ENCODE peak calls at places on chromosomes 16 and 17, in seven cellular contexts. One of them, this sample, is unnamed.
A peak's percentile ranks its signal among the peaks of the same experiment; 100 is the strongest.

GRCh38 chr17:4003501-4004421 is 39.5 kb upstream of the ATP2A3 start:
- DNase-seq in heart right ventricle: no peak
- DNase-seq in thoracic aorta: no peak
- DNase-seq in transverse colon: peak; percentile 79
- DNase-seq in IMR-90: no peak
- DNase-seq in AG04450: no peak
- DNase-seq in MM.1S: no peak
- DNase-seq in this sample: no peak

GRCh38 chr17:44093231-44093900 is 22.8 kb downstream of the G6PC3 start:
- DNase-seq in IMR-90: no peak
- DNase-seq in AG04450: no peak
- DNase-seq in thoracic aorta: no peak
- DNase-seq in MM.1S: no peak
- DNase-seq in transverse colon: no peak
- DNase-seq in heart right ventricle: no peak
- DNase-seq in this sample: no peak

GRCh38 chr17:71919181-71919580 is 201.6 kb upstream of the SOX9 start:
- DNase-seq in thoracic aorta: no peak
- DNase-seq in IMR-90: no peak
- DNase-seq in transverse colon: no peak
- DNase-seq in heart right ventricle: no peak
- DNase-seq in MM.1S: no peak
- DNase-seq in AG04450: no peak
- DNase-seq in this sample: no peak

GRCh38 chr17:82750241-82750905 is 1.5 kb upstream of the TBCD start:
- DNase-seq in MM.1S: no peak
- DNase-seq in heart right ventricle: no peak
- DNase-seq in AG04450: no peak
- DNase-seq in transverse colon: no peak
- DNase-seq in IMR-90: no peak
- DNase-seq in thoracic aorta: no peak
- DNase-seq in this sample: no peak

GRCh38 chr16:12314786-12315185 is 338.3 kb downstream of the SNX29 start:
- DNase-seq in AG04450: no peak
- DNase-seq in transverse colon: no peak
- DNase-seq in IMR-90: no peak
- DNase-seq in heart right ventricle: no peak
- DNase-seq in thoracic aorta: no peak
- DNase-seq in MM.1S: no peak
- DNase-seq in this sample: peak; percentile 15

GRCh38 chr16:17970816-17971291 is 365.7 kb downstream of the NPIPA8 start:
- DNase-seq in AG04450: no peak
- DNase-seq in heart right ventricle: no peak
- DNase-seq in thoracic aorta: no peak
- DNase-seq in transverse colon: no peak
- DNase-seq in MM.1S: no peak
- DNase-seq in IMR-90: no peak
- DNase-seq in this sample: no peak

GRCh38 chr16:64269756-64270155 is 852.1 kb downstream of the CDH11 start:
- DNase-seq in AG04450: no peak
- DNase-seq in transverse colon: no peak
- DNase-seq in MM.1S: peak; percentile 56
- DNase-seq in thoracic aorta: no peak
- DNase-seq in heart right ventricle: no peak
- DNase-seq in IMR-90: peak; percentile 19
- DNase-seq in this sample: no peak

GRCh38 chr17:49555495-49556018 is 20.1 kb upstream of the NXPH3 start:
- DNase-seq in transverse colon: no peak
- DNase-seq in IMR-90: no peak
- DNase-seq in MM.1S: no peak
- DNase-seq in AG04450: no peak
- DNase-seq in thoracic aorta: no peak
- DNase-seq in heart right ventricle: no peak
- DNase-seq in this sample: no peak

GRCh38 chr17:28182559-28182958 is 136.4 kb upstream of the TMEM97 start:
- DNase-seq in transverse colon: no peak
- DNase-seq in MM.1S: no peak
- DNase-seq in AG04450: no peak
- DNase-seq in IMR-90: no peak
- DNase-seq in heart right ventricle: no peak
- DNase-seq in thoracic aorta: no peak
- DNase-seq in this sample: no peak

GRCh38 chr16:89354325-89354724 is 136.0 kb downstream of the ANKRD11 start:
- DNase-seq in heart right ventricle: peak; percentile 67
- DNase-seq in transverse colon: no peak
- DNase-seq in MM.1S: no peak
- DNase-seq in thoracic aorta: no peak
- DNase-seq in AG04450: no peak
- DNase-seq in IMR-90: no peak
- DNase-seq in this sample: no peak

GRCh38 chr16:9658157-9658556 is 524.1 kb downstream of the GRIN2A start:
- DNase-seq in heart right ventricle: no peak
- DNase-seq in AG04450: no peak
- DNase-seq in transverse colon: no peak
- DNase-seq in MM.1S: no peak
- DNase-seq in thoracic aorta: no peak
- DNase-seq in IMR-90: no peak
- DNase-seq in this sample: no peak

GRCh38 chr17:80029235-80029974 is 6.3 kb downstream of the TBC1D16 start:
- DNase-seq in thoracic aorta: peak; percentile 71
- DNase-seq in transverse colon: peak; percentile 68
- DNase-seq in IMR-90: peak; percentile 74
- DNase-seq in AG04450: no peak
- DNase-seq in MM.1S: no peak
- DNase-seq in heart right ventricle: peak; percentile 79
- DNase-seq in this sample: peak; percentile 94
- TF ChIP-seq CTCF in thoracic aorta: no peak
- TF ChIP-seq CTCF in transverse colon: no peak
- TF ChIP-seq CTCF in IMR-90: no peak
- TF ChIP-seq CTCF in AG04450: no peak
- TF ChIP-seq CTCF in MM.1S: no peak
- TF ChIP-seq CTCF in heart right ventricle: no peak
- TF ChIP-seq CTCF in this sample: no peak

DNA sequence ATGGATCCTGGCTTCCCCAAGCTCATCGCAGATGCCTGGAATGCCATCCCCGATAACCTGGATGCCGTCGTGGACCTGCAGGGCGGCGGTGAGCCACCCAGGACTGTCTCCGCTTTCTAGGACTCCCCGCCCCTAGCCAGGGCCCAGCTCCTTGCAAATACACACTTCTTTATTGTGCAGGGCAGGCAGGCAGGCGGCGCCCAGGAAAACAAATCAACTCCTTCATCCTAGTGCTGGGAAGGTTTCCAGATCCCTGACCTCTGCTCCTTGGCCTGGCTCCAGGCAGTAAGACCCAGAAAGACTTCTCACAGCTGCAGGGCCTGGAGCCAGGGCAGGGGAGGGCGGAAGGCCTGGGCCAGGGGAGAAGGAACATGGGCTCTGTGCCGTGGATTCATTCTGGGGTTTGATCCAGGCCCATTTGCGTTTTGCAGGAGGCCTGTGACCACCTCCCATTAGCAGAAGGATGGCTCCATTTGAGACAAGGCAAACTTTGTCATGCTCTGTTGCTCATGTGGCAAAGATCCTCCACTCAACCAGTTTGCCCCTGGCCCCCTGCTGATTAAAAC is 6.0 kb upstream of the LPCAT2 start:
- DNase-seq in AG04450: peak; percentile 91
- DNase-seq in MM.1S: no peak
- DNase-seq in heart right ventricle: peak; percentile 88
- DNase-seq in transverse colon: peak; percentile 93
- DNase-seq in thoracic aorta: no peak
- DNase-seq in IMR-90: peak; percentile 93
- DNase-seq in this sample: peak; percentile 94
- TF ChIP-seq CTCF in AG04450: peak; percentile 30
- TF ChIP-seq CTCF in MM.1S: no peak
- TF ChIP-seq CTCF in heart right ventricle: peak; percentile 11
- TF ChIP-seq CTCF in transverse colon: peak; percentile 32
- TF ChIP-seq CTCF in thoracic aorta: no peak
- TF ChIP-seq CTCF in IMR-90: no peak
- TF ChIP-seq CTCF in this sample: no peak

GRCh38 chr16:425082-425718 is at the start of gene RAB11FIP3:
- DNase-seq in thoracic aorta: peak; percentile 25
- DNase-seq in IMR-90: peak; percentile 77
- DNase-seq in MM.1S: peak; percentile 88
- DNase-seq in AG04450: no peak
- DNase-seq in transverse colon: peak; percentile 85
- DNase-seq in heart right ventricle: peak; percentile 87
- DNase-seq in this sample: peak; percentile 73
- TF ChIP-seq CTCF in thoracic aorta: no peak
- TF ChIP-seq CTCF in IMR-90: peak; percentile 10
- TF ChIP-seq CTCF in MM.1S: peak; percentile 32
- TF ChIP-seq CTCF in AG04450: peak; percentile 20
- TF ChIP-seq CTCF in transverse colon: peak; percentile 23
- TF ChIP-seq CTCF in heart right ventricle: peak; percentile 18
- TF ChIP-seq CTCF in this sample: peak; percentile 20

GRCh38 chr16:4792951-4793513 is 2.1 kb upstream of the SMIM22 start:
- DNase-seq in IMR-90: no peak
- DNase-seq in MM.1S: no peak
- DNase-seq in transverse colon: no peak
- DNase-seq in AG04450: no peak
- DNase-seq in heart right ventricle: no peak
- DNase-seq in thoracic aorta: no peak
- DNase-seq in this sample: no peak
- TF ChIP-seq CTCF in IMR-90: no peak
- TF ChIP-seq CTCF in MM.1S: no peak
- TF ChIP-seq CTCF in transverse colon: no peak
- TF ChIP-seq CTCF in AG04450: no peak
- TF ChIP-seq CTCF in heart right ventricle: no peak
- TF ChIP-seq CTCF in thoracic aorta: no peak
- TF ChIP-seq CTCF in this sample: no peak

DNA sequence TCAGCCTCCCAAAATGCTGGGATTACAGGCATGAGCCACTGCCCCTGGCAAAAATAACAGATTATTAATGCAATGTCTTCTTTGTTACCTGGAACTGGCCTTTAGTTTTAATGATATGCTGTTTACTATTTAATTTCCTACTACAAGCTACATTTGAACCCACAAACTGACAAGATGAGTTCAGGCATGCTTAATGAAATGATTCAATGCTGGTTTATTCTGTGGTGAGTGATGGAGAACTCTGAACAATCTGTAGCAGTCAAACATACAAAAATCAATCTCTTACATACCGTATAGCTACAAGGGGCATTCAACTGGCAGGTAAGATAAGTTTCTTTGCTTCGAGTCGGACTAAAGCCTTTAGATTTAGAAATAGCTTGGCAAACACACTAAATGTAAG is 138.7 kb downstream of the SSH2 start:
- DNase-seq in AG04450: no peak
- DNase-seq in heart right ventricle: no peak
- DNase-seq in thoracic aorta: no peak
- DNase-seq in IMR-90: no peak
- DNase-seq in transverse colon: no peak
- DNase-seq in MM.1S: no peak
- DNase-seq in this sample: no peak
- TF ChIP-seq CTCF in AG04450: no peak
- TF ChIP-seq CTCF in heart right ventricle: no peak
- TF ChIP-seq CTCF in thoracic aorta: no peak
- TF ChIP-seq CTCF in IMR-90: no peak
- TF ChIP-seq CTCF in transverse colon: no peak
- TF ChIP-seq CTCF in MM.1S: no peak
- TF ChIP-seq CTCF in this sample: no peak

GRCh38 chr17:60135160-60135950 is 14.4 kb upstream of the CA4 start:
- DNase-seq in AG04450: peak; percentile 72
- DNase-seq in MM.1S: no peak
- DNase-seq in IMR-90: peak; percentile 90
- DNase-seq in heart right ventricle: peak; percentile 88
- DNase-seq in thoracic aorta: peak; percentile 41
- DNase-seq in transverse colon: peak; percentile 92
- DNase-seq in this sample: peak; percentile 96
- TF ChIP-seq CTCF in AG04450: no peak
- TF ChIP-seq CTCF in MM.1S: no peak
- TF ChIP-seq CTCF in IMR-90: no peak
- TF ChIP-seq CTCF in heart right ventricle: no peak
- TF ChIP-seq CTCF in thoracic aorta: no peak
- TF ChIP-seq CTCF in transverse colon: no peak
- TF ChIP-seq CTCF in this sample: no peak

GRCh38 chr16:4290236-4290830 is 17.5 kb upstream of the TFAP4 start:
- DNase-seq in IMR-90: peak; percentile 66
- DNase-seq in AG04450: no peak
- DNase-seq in thoracic aorta: no peak
- DNase-seq in MM.1S: no peak
- DNase-seq in transverse colon: no peak
- DNase-seq in heart right ventricle: no peak
- DNase-seq in this sample: peak; percentile 80
- TF ChIP-seq CTCF in IMR-90: peak; percentile 49
- TF ChIP-seq CTCF in AG04450: peak; percentile 45
- TF ChIP-seq CTCF in thoracic aorta: no peak
- TF ChIP-seq CTCF in MM.1S: no peak
- TF ChIP-seq CTCF in transverse colon: no peak
- TF ChIP-seq CTCF in heart right ventricle: no peak
- TF ChIP-seq CTCF in this sample: peak; percentile 48

GRCh38 chr17:74298690-74299617 is 24.9 kb downstream of the DNAI2 start:
- DNase-seq in MM.1S: no peak
- DNase-seq in heart right ventricle: no peak
- DNase-seq in IMR-90: no peak
- DNase-seq in thoracic aorta: no peak
- DNase-seq in transverse colon: no peak
- DNase-seq in AG04450: no peak
- DNase-seq in this sample: no peak
- TF ChIP-seq CTCF in MM.1S: no peak
- TF ChIP-seq CTCF in heart right ventricle: no peak
- TF ChIP-seq CTCF in IMR-90: no peak
- TF ChIP-seq CTCF in thoracic aorta: no peak
- TF ChIP-seq CTCF in transverse colon: no peak
- TF ChIP-seq CTCF in AG04450: no peak
- TF ChIP-seq CTCF in this sample: no peak

DNA sequence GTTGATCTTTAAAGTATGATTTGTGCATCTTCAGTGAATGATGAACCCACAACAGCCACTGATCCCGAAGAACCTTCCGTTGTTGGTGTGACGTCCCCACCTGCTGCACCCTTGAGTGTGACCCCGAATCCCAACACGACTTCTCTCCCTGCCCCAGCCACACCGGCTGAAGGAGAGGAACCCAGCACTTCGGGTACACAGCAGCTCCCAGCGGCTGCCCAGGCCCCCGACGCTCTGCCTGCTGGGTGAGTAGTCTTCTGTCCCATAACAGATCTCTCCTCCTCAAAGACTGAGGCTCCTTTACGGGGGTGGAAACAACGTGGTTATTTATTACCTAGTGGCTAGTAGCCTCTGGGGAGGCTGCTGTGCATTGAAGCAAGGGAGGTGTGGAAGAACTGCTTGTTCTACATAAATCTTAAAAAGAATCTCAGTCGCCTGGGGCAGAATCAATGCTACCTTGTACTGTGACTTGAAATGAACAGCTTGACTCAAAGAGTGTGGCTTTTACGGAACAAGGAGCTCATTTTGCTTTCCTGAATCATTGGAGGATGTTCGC is 63.1 kb upstream of the CLEC18A start:
- DNase-seq in AG04450: no peak
- DNase-seq in MM.1S: no peak
- DNase-seq in transverse colon: no peak
- DNase-seq in heart right ventricle: no peak
- DNase-seq in thoracic aorta: no peak
- DNase-seq in IMR-90: no peak
- DNase-seq in this sample: no peak
- TF ChIP-seq CTCF in AG04450: no peak
- TF ChIP-seq CTCF in MM.1S: no peak
- TF ChIP-seq CTCF in transverse colon: no peak
- TF ChIP-seq CTCF in heart right ventricle: no peak
- TF ChIP-seq CTCF in thoracic aorta: no peak
- TF ChIP-seq CTCF in IMR-90: no peak
- TF ChIP-seq CTCF in this sample: no peak

This sample was measured in foreskin fibroblast.